ENCODE peak calls at places on chromosomes 12 and 14, in nine cellular contexts. Y is stimulated activated CD8-positive, alpha-beta memory T cell treated with anti-CD3 and anti-CD28 coated beads, Interleukin-2, amount 100 ng/mL, for 1 hour; Z is T-helper 1 cell; G is GM06990; N is activated naive CD4-positive, alpha-beta T cell treated with anti-CD3 and anti-CD28 coated beads for 36 hours; L is NCI-H2029; P is left colon; S is tibial artery; C is esophagus squamous epithelium. I is an unnamed sample.

GRCh38 chr12:29698756-29699155 is 85.0 kb downstream of the TMTC1 start:
- DNase-seq in L (no peak), Y (no peak), C (no peak), S (no peak), P (no peak), G (no peak), N (no peak), Z (no peak), I (no peak)

GRCh38 chr14:31949709-31950108 is 127.4 kb upstream of the ARHGAP5 start:
- DNase-seq in C (no peak), Z (no peak), L (no peak), N (no peak), G (no peak), Y (no peak), S (no peak), P (no peak), I (no peak)

GRCh38 chr14:35534130-35534883 is at the start of gene INSM2:
- DNase-seq in G (no peak), Z (no peak), C (no peak), S (no peak), P (no peak), L (peak), N (peak), Y (no peak), I (no peak)

GRCh38 chr12:76259660-76260389 is 88.4 kb downstream of the BBS10 start:
- DNase-seq in Y (no peak), P (no peak), S (no peak), L (no peak), G (no peak), C (no peak), Z (no peak), N (no peak), I (no peak)

GRCh38 chr12:70948976-70949336 is 28.4 kb upstream of the PTPRR start:
- DNase-seq in P (no peak), L (no peak), Y (no peak), G (no peak), S (peak), N (no peak), Z (no peak), C (no peak), I (no peak)

GRCh38 chr12:56234746-56235436 is 5.0 kb downstream of the SLC39A5 start:
- DNase-seq in C (no peak), P (no peak), L (no peak), Z (no peak), Y (no peak), S (no peak), G (no peak), N (no peak), I (no peak)

GRCh38 chr12:11631288-11631687 is 18.2 kb upstream of the ETV6 start:
- DNase-seq in S (no peak), Z (no peak), N (no peak), G (no peak), C (no peak), L (no peak), P (no peak), Y (no peak), I (no peak)

GRCh38 chr12:104677441-104678089 is 220.8 kb downstream of the CHST11 start:
- DNase-seq in P (no peak), N (no peak), Y (no peak), G (no peak), Z (no peak), S (no peak), C (no peak), L (no peak), I (no peak)

GRCh38 chr12:13171921-13172859 is 24.3 kb upstream of the EMP1 start:
- DNase-seq in G (peak), C (no peak), N (no peak), Y (no peak), S (no peak), Z (no peak), L (no peak), P (no peak), I (no peak)

GRCh38 chr14:67269338-67270060 is 28.3 kb downstream of the PALS1 start:
- DNase-seq in C (no peak), G (no peak), Y (no peak), P (no peak), Z (no peak), L (no peak), S (no peak), N (no peak), I (no peak)

GRCh38 chr12:92077530-92077929 is 68.1 kb downstream of the BTG1 start:
- DNase-seq in L (no peak), G (no peak), Z (no peak), C (no peak), S (no peak), N (no peak), Y (no peak), P (no peak), I (no peak)

GRCh38 chr14:105340821-105341408 is 26.4 kb downstream of the PACS2 start:
- DNase-seq in P (no peak), L (no peak), G (no peak), C (no peak), S (no peak), N (no peak), Y (no peak), Z (no peak), I (no peak)

GRCh38 chr12:11765421-11765816 is 115.9 kb downstream of the ETV6 start:
- DNase-seq in C (no peak), P (no peak), Y (no peak), N (peak), L (no peak), G (no peak), Z (no peak), S (no peak), I (no peak)

GRCh38 chr14:102056694-102057442 is 30.0 kb downstream of the HSP90AA1 start:
- DNase-seq in G (no peak), S (no peak), N (no peak), Y (no peak), C (no peak), L (no peak), P (no peak), Z (no peak), I (no peak)

GRCh38 chr12:51944608-51945233 is 6.8 kb upstream of the ACVR1B start:
- DNase-seq in Z (no peak), C (no peak), P (no peak), L (no peak), S (no peak), N (no peak), Y (no peak), G (no peak), I (no peak)

GRCh38 chr14:105851716-105852377 is 325.5 kb downstream of the TMEM121 start:
- DNase-seq in Z (no peak), N (no peak), L (no peak), G (no peak), C (no peak), Y (no peak), S (peak), P (no peak), I (no peak)

GRCh38 chr14:95069547-95069946 is 87.8 kb downstream of the DICER1 start:
- DNase-seq in S (no peak), L (no peak), C (no peak), Z (no peak), P (no peak), G (no peak), N (no peak), Y (no peak), I (no peak)

GRCh38 chr12:89349814-89350213 is 2.5 kb downstream of the DUSP6 start:
- DNase-seq in C (no peak), L (peak), G (no peak), Y (no peak), N (peak), P (peak), Z (no peak), S (peak), I (no peak)

GRCh38 chr12:41888285-41888684 is 256.4 kb downstream of the GXYLT1 start:
- DNase-seq in C (no peak), G (no peak), L (no peak), P (no peak), S (no peak), Y (no peak), Z (no peak), N (no peak), I (no peak)

GRCh38 chr14:90755661-90756304 is 60.4 kb downstream of the TTC7B start:
- DNase-seq in S (no peak), L (no peak), N (no peak), G (no peak), Y (no peak), P (no peak), C (no peak), Z (no peak), I (no peak)

GRCh38 chr14:24332094-24332983 is 2.5 kb downstream of the ADCY4 start:
- DNase-seq in C (no peak), P (peak), Z (peak), G (peak), N (peak), L (peak), S (peak), Y (peak), I (peak)

GRCh38 chr12:109540526-109541411 is 32.5 kb downstream of the MMAB start:
- DNase-seq in Z (no peak), Y (no peak), P (no peak), G (no peak), S (no peak), L (no peak), N (no peak), C (no peak), I (no peak)

GRCh38 chr14:105999361-106000028 is 473.1 kb downstream of the TMEM121 start:
- DNase-seq in Z (peak), N (peak), C (no peak), Y (peak), L (peak), G (peak), S (no peak), P (peak), I (peak)

GRCh38 chr14:89578048-89578619 is 161.1 kb upstream of the FOXN3 start:
- DNase-seq in L (no peak), Y (no peak), G (no peak), P (no peak), C (no peak), N (no peak), Z (no peak), S (no peak), I (no peak)

GRCh38 chr14:64636980-64637429 is 67.2 kb upstream of the PLEKHG3 start:
- DNase-seq in L (no peak), G (no peak), N (no peak), Y (no peak), P (no peak), C (no peak), S (no peak), Z (no peak), I (no peak)

GRCh38 chr14:100830681-100831080 is 4.8 kb downstream of the MEG3 start:
- DNase-seq in Z (no peak), S (no peak), L (no peak), Y (no peak), G (no peak), C (no peak), N (no peak), P (no peak), I (no peak)

GRCh38 chr12:116661341-116661740 is 76.5 kb downstream of the SPRING1 start:
- DNase-seq in S (no peak), G (no peak), L (no peak), P (no peak), Y (no peak), N (no peak), C (no peak), Z (no peak), I (no peak)

I was measured in T follicular helper cell.